ENCODE peak calls at places on chromosomes 4 and X, in six cellular contexts. W, B, I, D, M and R are unnamed samples.

GRCh38 chr4:1567808-1568581 is 116.1 kb downstream of the FAM53A start:
- DNase-seq in W (no peak), B (no peak), I (no peak), D (no peak), M (no peak), R (no peak)

GRCh38 chr4:101104264-101105052 is 242.9 kb downstream of the PPP3CA start:
- DNase-seq in W (peak; percentile 6), B (peak; percentile 22), I (no peak), D (no peak), M (no peak), R (no peak)

GRCh38 chrX:47226531-47227333 is 6.1 kb upstream of the USP11 start:
- DNase-seq in W (no peak), B (no peak), I (no peak), D (no peak), M (no peak), R (no peak)

GRCh38 chr4:13865871-13866669 is 238.5 kb upstream of the BOD1L1 start:
- DNase-seq in W (peak; percentile 52), B (peak; percentile 39), I (no peak), D (no peak), M (no peak), R (peak; percentile 14)

GRCh38 chr4:74038161-74039064 is at the start of gene CXCL3:
- DNase-seq in W (peak; percentile 84), B (no peak), I (peak; percentile 19), D (no peak), M (no peak), R (no peak)

GRCh38 chr4:57020467-57021101 is 41.9 kb downstream of the POLR2B start:
- DNase-seq in W (peak; percentile 94), B (no peak), I (no peak), D (no peak), M (no peak), R (peak; percentile 48)

GRCh38 chr4:16704488-16704887 is 194.0 kb downstream of the LDB2 start:
- DNase-seq in W (no peak), B (no peak), I (no peak), D (no peak), M (no peak), R (no peak)

GRCh38 chr4:127479031-127479622 is 153.6 kb upstream of the INTU start:
- DNase-seq in W (peak; percentile 47), B (peak; percentile 51), I (no peak), D (no peak), M (no peak), R (peak; percentile 16)

GRCh38 chr4:151436093-151436518 is 27.1 kb downstream of the FHIP1A start:
- DNase-seq in W (no peak), B (no peak), I (no peak), D (no peak), M (no peak), R (no peak)

GRCh38 chrX:68710870-68711576 is 63.6 kb downstream of the STARD8 start:
- DNase-seq in W (peak; percentile 69), B (peak; percentile 3), I (peak; percentile 51), D (no peak), M (no peak), R (no peak)

GRCh38 chr4:55311792-55312490 is 34.1 kb upstream of the SRD5A3 start:
- DNase-seq in W (no peak), B (no peak), I (no peak), D (no peak), M (no peak), R (no peak)

GRCh38 chr4:152784490-152785195 is 4.9 kb downstream of the ARFIP1 start:
- DNase-seq in W (peak; percentile 52), B (no peak), I (no peak), D (no peak), M (no peak), R (peak; percentile 68)

GRCh38 chr4:188299161-188299560 is 159.9 kb downstream of the TRIML1 start:
- DNase-seq in W (no peak), B (no peak), I (no peak), D (no peak), M (no peak), R (no peak)

GRCh38 chrX:38882894-38883620 is 81.8 kb downstream of the MID1IP1 start:
- DNase-seq in W (peak; percentile 95), B (no peak), I (no peak), D (no peak), M (no peak), R (peak; percentile 50)

GRCh38 chrX:139204903-139205667 is 325.5 kb upstream of the F9 start:
- DNase-seq in W (peak; percentile 13), B (peak; percentile 60), I (no peak), D (no peak), M (no peak), R (no peak)

GRCh38 chrX:66200855-66201795 is 37.1 kb downstream of the HEPH start:
- DNase-seq in W (peak; percentile 18), B (no peak), I (no peak), D (no peak), M (no peak), R (peak; percentile 2)